ENCODE peak calls at places on chromosomes 6 and 20, in nine cellular contexts. M is esophagus muscularis mucosa; N is HepG2; E is left ventricle myocardium inferior; L is lung; Y is MM.1S; I is small intestine; X is CD4-positive, alpha-beta T cell; Z is endodermal cell. U is an unnamed sample.
A peak's percentile ranks its signal among the peaks of the same experiment; 100 is the strongest.

GRCh38 chr20:31712564-31713311 is 9.9 kb downstream of the BCL2L1 start:
- DNase-seq in I (peak; percentile 83), Y (no peak), L (peak; percentile 88), Z (peak; percentile 76), N (peak; percentile 95), X (no peak), M (peak; percentile 97), E (peak; percentile 87), U (peak; percentile 96)

GRCh38 chr6:13248953-13249432 is 79.3 kb downstream of the TBC1D7 start:
- DNase-seq in N (no peak), I (no peak), L (no peak), E (no peak), Y (no peak), M (no peak), Z (peak; percentile 41), X (no peak), U (no peak)

GRCh38 chr6:34362176-34362575 is 30.3 kb downstream of the NUDT3 start:
- DNase-seq in M (no peak), L (no peak), Y (no peak), X (no peak), Z (no peak), N (no peak), E (no peak), I (no peak), U (no peak)

GRCh38 chr6:26003102-26003694 is 40.6 kb downstream of the TRIM38 start:
- DNase-seq in E (no peak), Y (no peak), X (peak; percentile 18), Z (peak; percentile 88), N (peak; percentile 63), I (peak; percentile 68), M (no peak), L (peak; percentile 58), U (peak; percentile 77)

GRCh38 chr6:107196143-107196542 is 80.8 kb upstream of the BEND3 start:
- DNase-seq in X (no peak), Z (no peak), I (no peak), E (no peak), N (peak; percentile 5), Y (no peak), L (no peak), M (no peak), U (no peak)

GRCh38 chr20:11484479-11484878 is 433.2 kb upstream of the BTBD3 start:
- DNase-seq in N (no peak), Z (no peak), M (no peak), X (no peak), I (no peak), Y (no peak), E (no peak), L (no peak), U (no peak)

GRCh38 chr6:132464538-132465256 is 48.2 kb downstream of the STX7 start:
- DNase-seq in L (no peak), X (no peak), N (peak; percentile 32), Z (peak; percentile 43), E (no peak), M (no peak), Y (no peak), I (no peak), U (no peak)

GRCh38 chr6:106520711-106521367 is 108.5 kb downstream of the RTN4IP1 start:
- DNase-seq in E (no peak), L (no peak), Y (no peak), X (peak; percentile 76), N (no peak), M (no peak), Z (no peak), I (peak; percentile 77), U (no peak)

DNA sequence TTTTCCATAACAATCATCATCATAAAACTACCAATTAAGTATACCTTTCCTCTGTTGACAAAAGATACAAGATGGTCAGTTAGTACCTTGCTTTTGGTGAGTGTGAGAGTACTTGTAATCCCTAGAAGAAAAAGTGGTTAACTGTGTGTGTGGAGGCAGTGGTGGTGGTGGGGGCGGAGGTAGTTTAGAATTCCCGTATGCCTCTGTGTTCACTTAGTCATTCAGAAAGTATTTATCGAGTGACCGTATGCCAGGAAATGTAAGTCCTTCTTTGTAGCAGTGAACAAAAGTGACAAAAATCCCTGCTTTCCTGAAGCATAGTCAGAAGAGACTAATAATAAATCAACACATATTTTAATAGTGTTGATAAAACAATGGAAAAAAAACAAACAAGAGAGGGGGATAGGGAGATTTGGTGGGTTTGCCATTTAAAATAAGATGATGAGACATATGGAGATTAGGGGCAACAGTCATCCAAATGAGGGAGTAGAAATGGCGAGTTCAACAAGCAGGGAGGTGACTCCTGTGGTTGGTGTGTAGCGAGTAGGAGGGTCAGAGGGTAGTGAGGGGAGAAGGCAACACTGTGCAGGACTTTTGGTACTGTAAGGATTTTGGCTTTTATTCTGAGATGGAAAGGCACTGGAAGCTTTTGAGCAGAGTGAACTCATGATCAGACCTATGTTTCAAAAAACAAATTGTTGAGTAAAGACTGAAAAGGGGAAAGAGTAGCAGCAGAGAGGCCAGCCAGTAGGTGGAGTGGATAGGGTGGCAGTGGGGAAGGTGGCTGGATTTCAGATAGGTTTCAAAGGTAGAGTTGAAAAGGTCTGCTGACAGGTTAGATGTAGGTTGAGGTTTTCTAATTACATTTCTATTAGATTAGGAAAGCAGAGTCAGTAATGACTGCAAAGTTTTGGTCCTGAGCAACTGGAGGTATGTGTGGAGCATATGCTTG is 40.3 kb upstream of the SIM1 start:
- DNase-seq in Z (peak; percentile 55), M (no peak), L (no peak), N (no peak), I (no peak), Y (no peak), E (no peak), X (no peak), U (no peak)
- H3K27ac ChIP-seq in Z (no peak overlapping the region), M (no peak overlapping the region), L (no peak overlapping the region), N (no peak overlapping the region), I (no peak overlapping the region), Y (no peak overlapping the region), E (no peak overlapping the region), X (no peak overlapping the region), U (peak overlapping the region; percentile 54)

GRCh38 chr6:35401514-35401913 is 50.6 kb upstream of the FANCE start:
- DNase-seq in L (peak; percentile 73), I (no peak), M (no peak), Y (no peak), X (no peak), N (no peak), Z (no peak), E (no peak), U (no peak)
- H3K27ac ChIP-seq in L (no peak overlapping the region), I (no peak overlapping the region), M (no peak overlapping the region), Y (no peak overlapping the region), X (no peak overlapping the region), N (no peak overlapping the region), Z (no peak overlapping the region), E (no peak overlapping the region), U (no peak overlapping the region)

GRCh38 chr20:44319880-44320422 is 8.9 kb upstream of the FITM2 start:
- DNase-seq in Z (no peak), L (no peak), X (no peak), N (no peak), E (no peak), I (no peak), Y (peak; percentile 39), M (no peak), U (no peak)

GRCh38 chr20:44309763-44310663 is 989 bp downstream of the FITM2 start:
- DNase-seq in M (no peak), E (peak; percentile 61), Y (no peak), L (no peak), N (no peak), X (no peak), Z (no peak), I (no peak), U (no peak)

GRCh38 chr20:44310664-44311639 is at the start of gene FITM2:
- DNase-seq in M (peak; percentile 99), Y (peak; percentile 97), E (peak; percentile 99), L (peak; percentile 98), Z (peak; percentile 99), I (peak; percentile 98), X (peak; percentile 98), N (peak; percentile 98), U (peak; percentile 98)

DNA sequence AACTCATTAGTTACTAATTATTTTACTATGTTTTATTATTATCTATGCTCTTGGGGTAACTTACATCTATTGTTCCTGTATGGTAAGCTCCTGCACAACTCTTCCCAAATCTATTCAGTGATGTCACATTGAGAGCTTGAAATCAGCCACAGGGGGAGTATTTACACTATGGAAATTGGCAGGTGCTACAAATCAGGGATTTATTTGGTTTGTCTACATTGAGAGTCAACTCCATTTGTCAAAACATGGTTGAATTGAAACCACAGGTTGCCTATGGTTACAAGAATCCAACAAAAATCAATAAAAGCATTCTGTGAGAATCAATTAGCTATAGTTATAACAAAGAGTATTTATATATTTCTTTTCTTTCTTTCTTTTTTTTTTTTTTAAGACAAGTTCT is 3.9 kb upstream of the FITM2 start:
- DNase-seq in Z (no peak), X (no peak), L (no peak), I (no peak), Y (no peak), E (no peak), M (no peak), N (no peak), U (no peak)
- H3K27ac ChIP-seq in Z (no peak overlapping the region), X (no peak overlapping the region), L (no peak overlapping the region), I (no peak overlapping the region), Y (no peak overlapping the region), E (no peak overlapping the region), M (no peak overlapping the region), N (no peak overlapping the region), U (no peak overlapping the region)

GRCh38 chr20:1376453-1377270 is 16.2 kb downstream of the FKBP1A start:
- DNase-seq in I (no peak), N (no peak), Y (no peak), M (peak; percentile 68), X (no peak), E (no peak), L (no peak), Z (peak; percentile 10), U (no peak)

GRCh38 chr20:1376007-1376406 is 16.8 kb downstream of the FKBP1A start:
- DNase-seq in M (no peak), Z (peak; percentile 22), Y (no peak), X (no peak), L (no peak), I (no peak), E (no peak), N (no peak), U (no peak)

GRCh38 chr20:1377341-1377871 is 15.4 kb downstream of the FKBP1A start:
- DNase-seq in M (no peak), Z (peak; percentile 10), E (no peak), N (no peak), I (no peak), Y (no peak), X (no peak), L (no peak), U (no peak)

GRCh38 chr20:1375515-1375914 is 17.3 kb downstream of the FKBP1A start:
- DNase-seq in N (no peak), X (no peak), Z (no peak), M (no peak), Y (no peak), I (no peak), L (no peak), E (no peak), U (no peak)

DNA sequence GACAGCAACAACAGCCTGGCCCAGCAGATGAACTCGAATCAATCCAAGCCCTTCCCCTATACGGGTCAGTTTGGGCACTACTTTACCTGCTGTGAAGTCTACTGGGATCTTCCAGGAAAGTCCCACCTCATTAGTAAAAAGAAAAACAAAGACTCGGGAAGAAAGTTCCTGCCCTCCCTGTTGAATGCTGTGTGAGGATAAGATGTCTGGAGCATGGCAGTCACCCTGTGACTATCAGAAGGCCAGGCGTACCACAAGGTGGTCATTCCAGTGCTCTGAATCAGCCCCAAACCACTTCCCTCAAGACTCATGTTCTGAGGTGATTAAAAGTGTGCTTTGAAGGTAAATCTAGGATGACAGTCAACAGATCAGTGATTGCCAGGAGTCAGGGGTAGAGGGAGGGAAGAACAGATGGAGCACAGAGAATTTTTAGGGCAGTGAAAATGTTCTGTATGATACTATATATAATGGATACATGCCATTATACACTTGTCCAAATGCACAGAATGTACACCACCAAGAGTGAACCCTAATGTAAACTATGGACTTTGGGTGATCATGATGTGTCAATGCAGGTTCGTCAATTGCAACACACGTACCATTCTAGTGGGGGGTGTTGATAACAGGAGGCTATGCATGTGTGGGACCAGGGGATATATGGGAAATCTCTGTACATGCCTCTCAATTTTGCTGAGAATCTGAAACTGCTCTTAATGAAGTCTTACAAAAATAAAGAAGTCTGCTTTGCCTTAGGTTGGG is 14.7 kb downstream of the FKBP1A start:
- DNase-seq in N (peak; percentile 48), Z (peak; percentile 40), E (no peak), M (no peak), X (no peak), Y (no peak), I (peak; percentile 83), L (no peak), U (no peak)
- H3K27ac ChIP-seq in N (peak overlapping the region; percentile 19), Z (no peak overlapping the region), E (peak overlapping the region; percentile 74), M (peak overlapping the region; percentile 62), X (no peak overlapping the region), Y (no peak overlapping the region), I (peak overlapping the region; percentile 13), L (peak overlapping the region; percentile 18), U (no peak overlapping the region)